ENCODE peak calls at places on chromosome 20, in nine cellular contexts. Z is HCT116, I is GM23338, O is neural progenitor cell, S is SK-N-SH, K is PC-3, N is hepatocyte, D is GM23248, F is OCI-LY7. C is an unnamed sample.

GRCh38 chr20:6692566-6693168 is 74.8 kb upstream of the BMP2 start:
- DNase-seq in Z (no peak), I (no peak), O (peak; percentile 8), S (no peak), K (peak; percentile 39), N (peak; percentile 58), D (no peak), F (no peak), C (no peak)

GRCh38 chr20:4101910-4102309 is 86.6 kb upstream of the RNF24 start:
- DNase-seq in Z (no peak), I (no peak), O (no peak), S (no peak), K (no peak), N (no peak), D (no peak), F (no peak), C (no peak)

GRCh38 chr20:63735859-63736718 is at the start of gene LIME1:
- DNase-seq in Z (no peak), I (no peak), O (no peak), S (peak; percentile 28), K (no peak), N (peak; percentile 14), D (no peak), F (peak; percentile 83), C (peak; percentile 92)

GRCh38 chr20:47464380-47465101 is 37.1 kb upstream of the NCOA3 start:
- DNase-seq in Z (peak; percentile 36), I (peak; percentile 28), O (no peak), S (peak; percentile 22), K (peak; percentile 100), N (peak; percentile 93), D (peak; percentile 96), F (no peak), C (no peak)

GRCh38 chr20:40320612-40321011 is 368.4 kb downstream of the MAFB start:
- DNase-seq in Z (no peak), I (no peak), O (no peak), S (no peak), K (no peak), N (no peak), D (no peak), F (no peak), C (no peak)

GRCh38 chr20:34165246-34165645 is 53.2 kb upstream of the EIF2S2 start:
- DNase-seq in Z (no peak), I (no peak), O (no peak), S (no peak), K (no peak), N (no peak), D (no peak), F (no peak), C (no peak)

GRCh38 chr20:10965936-10966470 is 292.2 kb upstream of the JAG1 start:
- DNase-seq in Z (no peak), I (no peak), O (no peak), S (no peak), K (no peak), N (no peak), D (no peak), F (no peak), C (no peak)

GRCh38 chr20:53797085-53797484 is 203.4 kb upstream of the ZNF217 start:
- DNase-seq in Z (no peak), I (no peak), O (no peak), S (no peak), K (no peak), N (no peak), D (no peak), F (no peak), C (no peak)

GRCh38 chr20:45788351-45788750 is 3.3 kb downstream of the WFDC3 start:
- DNase-seq in Z (no peak), I (no peak), O (no peak), S (no peak), K (no peak), N (no peak), D (no peak), F (no peak), C (no peak)

GRCh38 chr20:45796336-45797070 is 4.7 kb downstream of the DNTTIP1 start:
- DNase-seq in Z (no peak), I (no peak), O (no peak), S (no peak), K (no peak), N (no peak), D (no peak), F (no peak), C (no peak)

GRCh38 chr20:45792513-45793118 is 862 bp downstream of the DNTTIP1 start:
- DNase-seq in Z (no peak), I (no peak), O (no peak), S (no peak), K (no peak), N (no peak), D (no peak), F (peak; percentile 24), C (no peak)

GRCh38 chr20:45791668-45792512 is at the start of the genes DNTTIP1 and WFDC3:
- DNase-seq in Z (peak; percentile 80), I (peak; percentile 97), O (peak; percentile 97), S (peak; percentile 95), K (peak; percentile 94), N (peak; percentile 97), D (peak; percentile 97), F (peak; percentile 94), C (peak; percentile 94)
- TF ChIP-seq EZH2phosphoT487 in Z (no peak), I (no peak), O (no peak), S (no peak), K (no peak), N (no peak), D (no peak), F (no peak), C (no peak)

GRCh38 chr20:8161262-8162071 is 29.4 kb downstream of the PLCB1 start:
- DNase-seq in Z (no peak), I (no peak), O (no peak), S (no peak), K (peak; percentile 6), N (no peak), D (peak; percentile 77), F (no peak), C (peak; percentile 54)

GRCh38 chr20:8156603-8157079 is 24.6 kb downstream of the PLCB1 start:
- DNase-seq in Z (peak; percentile 31), I (no peak), O (no peak), S (no peak), K (peak; percentile 80), N (peak; percentile 8), D (peak; percentile 57), F (no peak), C (peak; percentile 78)

GRCh38 chr20:8166730-8167129 is 34.7 kb downstream of the PLCB1 start:
- DNase-seq in Z (no peak), I (no peak), O (no peak), S (no peak), K (no peak), N (no peak), D (no peak), F (no peak), C (no peak)

GRCh38 chr20:8163543-8163942 is 31.5 kb downstream of the PLCB1 start:
- DNase-seq in Z (no peak), I (no peak), O (no peak), S (no peak), K (no peak), N (no peak), D (no peak), F (no peak), C (no peak)

GRCh38 chr20:8162610-8163009 is 30.5 kb downstream of the PLCB1 start:
- DNase-seq in Z (no peak), I (no peak), O (no peak), S (no peak), K (no peak), N (no peak), D (no peak), F (no peak), C (no peak)
- H2AFZ ChIP-seq in Z (no peak overlapping the region), I (no peak overlapping the region), O (no peak overlapping the region), S (no peak overlapping the region), K (no peak overlapping the region), N (no peak overlapping the region), D (no peak overlapping the region), F (no peak overlapping the region), C (no peak overlapping the region)

GRCh38 chr20:37920270-37920669 is 17.3 kb downstream of the VSTM2L start:
- DNase-seq in Z (no peak), I (no peak), O (no peak), S (no peak), K (no peak), N (no peak), D (no peak), F (no peak), C (no peak)

GRCh38 chr20:37919389-37920040 is 16.6 kb downstream of the VSTM2L start:
- DNase-seq in Z (no peak), I (no peak), O (peak; percentile 38), S (no peak), K (no peak), N (no peak), D (no peak), F (no peak), C (no peak)

GRCh38 chr20:37921341-37921929 is 18.5 kb downstream of the VSTM2L start:
- DNase-seq in Z (no peak), I (no peak), O (no peak), S (no peak), K (no peak), N (no peak), D (no peak), F (no peak), C (no peak)

GRCh38 chr20:37922016-37922415 is 19.1 kb downstream of the VSTM2L start:
- DNase-seq in Z (no peak), I (no peak), O (no peak), S (no peak), K (no peak), N (no peak), D (no peak), F (no peak), C (no peak)

DNA sequence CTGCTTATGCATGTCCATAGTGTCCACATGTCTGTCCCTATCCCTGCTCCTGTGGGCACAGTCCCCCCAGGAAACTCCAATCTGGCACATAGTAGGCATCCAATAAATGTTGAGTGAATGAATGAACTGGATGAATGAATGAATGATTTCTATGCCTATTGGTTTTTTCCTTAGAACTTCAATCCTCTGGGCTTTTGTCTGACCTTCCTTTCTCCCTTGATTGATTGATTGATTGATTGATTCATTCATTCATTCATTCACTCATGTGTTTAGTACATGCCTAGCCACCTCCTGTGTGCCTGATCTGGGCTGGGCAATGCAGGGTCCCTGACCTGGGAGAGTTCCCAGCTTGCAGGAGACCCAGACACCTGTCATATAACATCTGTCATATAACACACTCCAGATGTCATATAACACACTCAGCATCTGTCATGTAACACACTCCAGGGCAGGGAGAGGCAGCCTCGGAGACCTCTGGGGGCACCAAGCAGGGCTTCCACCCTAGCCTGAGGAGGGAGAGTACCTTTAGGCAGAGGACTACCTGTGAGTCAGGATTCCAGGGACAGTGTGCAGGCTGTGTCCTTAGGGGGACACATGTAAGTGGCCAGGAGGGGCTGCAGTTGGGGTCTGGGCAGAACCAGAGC is 17.9 kb downstream of the VSTM2L start:
- DNase-seq in Z (no peak), I (no peak), O (no peak), S (peak; percentile 75), K (no peak), N (no peak), D (no peak), F (no peak), C (no peak)
- TF ChIP-seq EZH2phosphoT487 in Z (no peak), I (no peak), O (no peak), S (no peak), K (no peak), N (no peak), D (no peak), F (no peak), C (no peak)

GRCh38 chr20:23143098-23143497 is 57.0 kb upstream of the CD93 start:
- DNase-seq in Z (peak; percentile 47), I (no peak), O (no peak), S (no peak), K (peak; percentile 88), N (peak; percentile 73), D (peak; percentile 93), F (no peak), C (no peak)

GRCh38 chr20:23142162-23143050 is 56.3 kb upstream of the CD93 start:
- DNase-seq in Z (no peak), I (no peak), O (no peak), S (no peak), K (peak; percentile 68), N (no peak), D (no peak), F (no peak), C (no peak)

GRCh38 chr20:23141016-23141415 is 54.9 kb upstream of the CD93 start:
- DNase-seq in Z (no peak), I (no peak), O (no peak), S (no peak), K (no peak), N (no peak), D (no peak), F (no peak), C (no peak)

GRCh38 chr20:23139524-23139923 is 53.4 kb upstream of the CD93 start:
- DNase-seq in Z (no peak), I (no peak), O (no peak), S (no peak), K (no peak), N (no peak), D (no peak), F (no peak), C (no peak)

GRCh38 chr20:23141450-23142161 is 55.5 kb upstream of the CD93 start:
- DNase-seq in Z (no peak), I (no peak), O (no peak), S (no peak), K (no peak), N (no peak), D (no peak), F (no peak), C (no peak)
- H2AFZ ChIP-seq in Z (no peak overlapping the region), I (no peak overlapping the region), O (no peak overlapping the region), S (no peak overlapping the region), K (peak overlapping the region; percentile 4), N (no peak overlapping the region), D (no peak overlapping the region), F (no peak overlapping the region), C (no peak overlapping the region)